ENCODE peak calls at places on chromosomes 5 and 9, in eight cellular contexts. T is astrocyte, X is psoas muscle, O is PC-9, Y is fibroblast of lung, I is SK-N-SH, Z is GM23338, K is cardiac muscle cell. S is an unnamed sample.
A peak's percentile ranks its signal among the peaks of the same experiment; 100 is the strongest.

GRCh38 chr5:55134053-55134722 is 25.8 kb upstream of the GPX8 start:
- DNase-seq in Y (peak; percentile 4), X (no peak), T (no peak), K (no peak), Z (no peak), I (no peak), O (no peak), S (no peak)

GRCh38 chr9:130421154-130421801 is 23.5 kb upstream of the ASS1 start:
- DNase-seq in Y (no peak), Z (no peak), O (no peak), T (no peak), I (peak; percentile 86), K (no peak), X (no peak), S (no peak)

GRCh38 chr5:17216974-17217325 is 481 bp upstream of the BASP1 start:
- DNase-seq in T (peak; percentile 66), K (peak; percentile 75), O (no peak), X (no peak), Y (peak; percentile 73), I (no peak), Z (peak; percentile 74), S (no peak)

GRCh38 chr5:72378636-72379289 is 58.6 kb downstream of the PTCD2 start:
- DNase-seq in I (peak; percentile 21), Y (peak; percentile 83), Z (no peak), T (peak; percentile 79), X (peak; percentile 34), O (peak; percentile 73), K (peak; percentile 90), S (peak; percentile 46)

GRCh38 chr9:14441976-14442651 is 128.2 kb upstream of the NFIB start:
- DNase-seq in I (no peak), T (no peak), K (peak; percentile 34), X (no peak), Z (peak; percentile 87), O (no peak), Y (no peak), S (no peak)

GRCh38 chr9:126508928-126509327 is 104.8 kb upstream of the LMX1B start:
- DNase-seq in X (no peak), T (no peak), Y (no peak), Z (no peak), O (no peak), K (no peak), I (no peak), S (no peak)

GRCh38 chr5:142486581-142486980 is 161.8 kb upstream of the SPRY4 start:
- DNase-seq in T (peak; percentile 78), O (no peak), X (no peak), Z (no peak), K (peak; percentile 38), I (no peak), Y (peak; percentile 82), S (peak; percentile 48)

GRCh38 chr5:1515311-1515920 is 8.3 kb downstream of the LPCAT1 start:
- DNase-seq in O (no peak), I (peak; percentile 24), K (no peak), Z (peak; percentile 43), Y (no peak), T (no peak), X (peak; percentile 4), S (no peak)

GRCh38 chr9:91197232-91198181 is 164.2 kb downstream of the AUH start:
- DNase-seq in I (no peak), Z (peak; percentile 19), Y (peak; percentile 87), T (peak; percentile 88), K (peak; percentile 98), X (peak; percentile 64), O (peak; percentile 43), S (peak; percentile 94)

GRCh38 chr9:110081395-110081794 is 126.6 kb downstream of the C9orf152 start:
- DNase-seq in O (no peak), I (no peak), X (no peak), T (peak; percentile 75), Y (peak; percentile 73), K (peak; percentile 47), Z (no peak), S (no peak)

GRCh38 chr9:32663741-32664140 is 28.3 kb upstream of the TAF1L start:
- DNase-seq in T (peak; percentile 74), I (no peak), K (no peak), O (no peak), Y (peak; percentile 75), X (no peak), Z (no peak), S (no peak)

GRCh38 chr9:81848472-81848871 is 79.8 kb upstream of the SPATA31D4 start:
- DNase-seq in Z (peak; percentile 25), T (peak; percentile 26), I (no peak), O (no peak), X (no peak), Y (peak; percentile 46), K (peak; percentile 50), S (no peak)

GRCh38 chr5:111384220-111384619 is 128.1 kb downstream of the STARD4 start:
- DNase-seq in O (no peak), K (peak; percentile 53), Z (no peak), I (no peak), Y (peak; percentile 24), T (no peak), X (no peak), S (no peak)

DNA sequence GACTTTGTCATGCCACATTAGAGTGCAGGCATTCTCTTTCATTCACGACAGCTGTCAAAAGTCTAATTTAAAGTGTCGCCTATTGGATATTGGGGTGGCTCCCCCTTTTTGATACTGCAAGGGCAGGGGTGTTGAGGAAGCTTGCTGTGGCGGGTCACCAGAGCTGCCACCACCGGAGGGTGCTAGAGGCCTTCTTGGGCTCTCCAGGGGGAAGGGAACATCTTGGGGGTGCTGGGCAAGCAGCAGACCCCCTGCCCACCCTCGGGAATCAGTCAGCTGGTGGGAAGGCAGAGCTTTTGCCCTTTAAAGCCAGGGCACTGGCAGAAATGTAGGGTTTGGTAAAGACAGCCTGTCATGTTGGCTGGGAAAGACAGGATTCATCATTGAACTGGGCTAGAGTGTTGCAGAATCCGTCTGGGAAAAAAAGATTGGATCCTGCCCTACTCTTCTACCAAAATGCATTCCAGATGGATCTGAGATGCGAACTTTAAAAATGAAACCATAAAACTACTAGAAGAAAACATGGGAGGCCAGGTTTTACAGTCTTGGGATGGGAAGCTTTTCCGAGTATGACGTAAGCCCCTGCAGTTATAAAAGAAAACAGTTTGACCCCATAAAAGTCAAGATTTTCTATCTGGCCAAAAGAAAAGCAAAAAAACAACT is 22.3 kb downstream of the COL5A1 start:
- DNase-seq in O (no peak), Y (no peak), K (no peak), I (no peak), T (no peak), Z (no peak), X (peak; percentile 11), S (no peak)
- TF ChIP-seq CTCF in O (no peak), Y (peak; percentile 8), K (peak; percentile 39), I (peak; percentile 55), T (peak; percentile 5), Z (peak; percentile 54), X (no peak), S (peak; percentile 28)

DNA sequence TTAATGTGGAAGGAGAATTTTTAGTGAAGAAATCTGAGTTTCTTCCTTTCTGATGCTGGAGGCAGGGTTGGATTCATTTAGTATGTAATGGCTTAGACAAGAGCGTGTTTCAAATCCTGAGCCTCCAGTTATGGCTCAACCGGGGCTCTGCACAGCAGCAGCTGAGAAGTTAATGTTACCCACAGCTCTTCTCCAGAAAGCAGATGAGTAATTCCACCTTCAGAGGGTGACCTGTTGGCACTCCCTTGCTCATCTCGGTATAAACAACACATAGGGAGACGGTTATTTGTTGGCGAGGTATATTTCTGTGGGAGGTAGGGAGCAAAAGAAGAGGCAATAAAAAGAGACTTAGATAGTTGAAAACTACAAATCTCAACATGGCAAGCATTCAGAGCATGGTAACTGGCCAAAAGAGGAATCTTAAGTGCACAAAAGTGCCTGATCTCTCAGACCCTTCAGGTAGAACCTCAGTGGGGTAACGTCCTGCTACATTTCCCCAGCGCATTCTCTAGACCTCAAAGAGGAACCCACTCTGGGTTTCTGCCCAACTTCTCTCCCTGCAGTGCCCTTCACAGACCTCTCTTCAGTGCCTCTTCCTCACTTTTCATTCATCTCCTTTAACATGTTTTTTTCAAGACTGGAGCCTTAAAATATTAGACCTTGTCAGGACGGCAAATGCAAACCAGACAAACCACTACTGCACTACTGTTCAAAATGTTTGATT is 417.5 kb upstream of the ADAMTSL1 start:
- DNase-seq in I (no peak), Z (no peak), T (no peak), O (no peak), X (no peak), Y (no peak), K (no peak), S (no peak)
- H3K27ac ChIP-seq in I (no peak overlapping the region), Z (no peak overlapping the region), T (no peak overlapping the region), O (no peak overlapping the region), X (no peak overlapping the region), Y (no peak overlapping the region), K (no peak overlapping the region), S (no peak overlapping the region)

GRCh38 chr5:58187473-58188286 is 272.2 kb downstream of the PLK2 start:
- DNase-seq in K (no peak), X (no peak), I (no peak), Z (no peak), O (no peak), T (no peak), Y (no peak), S (no peak)

GRCh38 chr5:58184910-58185309 is 275.0 kb downstream of the PLK2 start:
- DNase-seq in T (peak; percentile 61), X (no peak), Z (no peak), O (no peak), I (no peak), K (peak; percentile 9), Y (peak; percentile 74), S (no peak)

GRCh38 chr5:58185397-58186195 is 274.3 kb downstream of the PLK2 start:
- DNase-seq in K (no peak), I (no peak), O (peak; percentile 12), Y (peak; percentile 55), T (peak; percentile 35), X (no peak), Z (no peak), S (no peak)

GRCh38 chr5:58191451-58191850 is 268.4 kb downstream of the PLK2 start:
- DNase-seq in Z (no peak), Y (no peak), I (no peak), X (no peak), T (no peak), O (no peak), K (no peak), S (no peak)

GRCh38 chr5:58188287-58188651 is 271.6 kb downstream of the PLK2 start:
- DNase-seq in K (peak; percentile 32), T (peak; percentile 87), X (no peak), Z (peak; percentile 8), O (peak; percentile 60), I (no peak), Y (peak; percentile 90), S (peak; percentile 6)
- TF ChIP-seq CTCF in K (no peak), T (peak; percentile 15), X (no peak), Z (no peak), O (no peak), I (peak; percentile 47), Y (no peak), S (peak; percentile 16)

DNA sequence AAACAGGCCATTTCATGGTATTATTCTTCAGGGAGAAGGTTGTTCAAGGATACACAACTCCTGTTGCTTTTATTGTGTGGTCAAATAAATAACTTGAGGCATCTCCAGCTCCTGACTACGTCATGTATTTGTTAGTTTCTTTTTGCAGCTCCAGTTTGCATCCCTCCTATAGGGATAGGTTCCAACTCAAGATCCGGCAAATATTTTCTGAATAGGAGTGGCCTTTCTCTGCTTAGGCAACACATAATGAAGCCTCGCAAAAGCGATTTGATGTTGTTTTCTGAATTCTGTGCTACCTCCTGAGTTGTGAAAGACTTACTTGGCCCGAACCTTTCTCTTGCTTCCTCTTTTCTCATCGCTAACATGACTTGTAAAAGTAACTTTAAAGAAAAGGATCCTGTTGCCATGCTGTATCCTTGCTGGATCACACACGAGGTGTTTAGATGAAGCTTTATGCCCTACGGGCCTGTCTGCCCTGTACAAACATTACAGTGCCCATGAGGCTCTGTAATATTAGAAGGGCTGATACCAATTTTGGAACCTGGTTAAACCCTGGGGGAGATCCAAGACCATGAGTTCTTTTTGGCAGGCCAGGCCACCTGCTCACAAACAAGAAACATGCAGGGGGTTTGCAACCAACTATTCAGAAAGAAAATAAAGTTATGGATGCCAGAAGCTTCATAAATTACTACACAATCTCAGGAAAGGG is 149.8 kb upstream of the FGF10 start:
- DNase-seq in T (no peak), Z (no peak), O (no peak), Y (no peak), X (no peak), K (no peak), I (no peak), S (no peak)
- H3K27ac ChIP-seq in T (no peak overlapping the region), Z (no peak overlapping the region), O (no peak overlapping the region), Y (no peak overlapping the region), X (peak overlapping the region; percentile 78), K (no peak overlapping the region), I (no peak overlapping the region), S (no peak overlapping the region)

S was measured in AG04450.